ENCODE peak calls at places on chromosomes 16 and 17, in four cellular contexts. U is breast epithelium, H is testis, W is right lobe of liver. C is an unnamed sample.

GRCh38 chr16:88983771-88984687 is 7.0 kb upstream of the CBFA2T3 start:
- DNase-seq in W (no peak), U (no peak), H (no peak), C (no peak)

GRCh38 chr17:73746314-73747073 is 102.2 kb upstream of the SDK2 start:
- DNase-seq in U (no peak), H (no peak), W (no peak), C (no peak)

GRCh38 chr16:8931864-8932263 is 31.8 kb downstream of the USP7 start:
- DNase-seq in W (no peak), H (peak; percentile 74), U (no peak), C (peak; percentile 59)

GRCh38 chr16:4744758-4745569 is 10.6 kb downstream of the DNAAF8 start:
- DNase-seq in H (no peak), U (no peak), W (no peak), C (no peak)

GRCh38 chr17:59437766-59438165 is 106.3 kb downstream of the YPEL2 start:
- DNase-seq in H (no peak), U (no peak), W (no peak), C (no peak)

GRCh38 chr17:78368348-78368747 is 8.5 kb upstream of the SOCS3 start:
- DNase-seq in H (no peak), U (no peak), W (no peak), C (no peak)

GRCh38 chr16:13919330-13919682 is 648 bp upstream of the ERCC4 start:
- DNase-seq in H (no peak), W (no peak), U (no peak), C (peak; percentile 67)

GRCh38 chr16:55671974-55672280 is 16.1 kb downstream of the SLC6A2 start:
- DNase-seq in H (no peak), U (no peak), W (no peak), C (no peak)

GRCh38 chr17:56623383-56623782 is 29.9 kb downstream of the NOG start:
- DNase-seq in W (no peak), H (no peak), U (no peak), C (no peak)

GRCh38 chr17:61481421-61481820 is 29.2 kb downstream of the TBX4 start:
- DNase-seq in H (no peak), W (peak; percentile 20), U (no peak), C (no peak)

GRCh38 chr17:55458287-55458900 is 36.8 kb upstream of the MMD start:
- DNase-seq in U (no peak), W (no peak), H (peak; percentile 36), C (no peak)

GRCh38 chr17:17089796-17090641 is 47.8 kb downstream of the MPRIP start:
- DNase-seq in W (peak; percentile 64), H (no peak), U (no peak), C (no peak)

GRCh38 chr16:50683689-50684374 is 2.7 kb upstream of the SNX20 start:
- DNase-seq in U (no peak), W (no peak), H (no peak), C (no peak)

GRCh38 chr16:84959045-84959576 is 52.2 kb downstream of the ZDHHC7 start:
- DNase-seq in U (no peak), H (no peak), W (no peak), C (peak; percentile 36)

GRCh38 chr17:71970312-71970711 is 150.5 kb upstream of the SOX9 start:
- DNase-seq in H (no peak), W (no peak), U (no peak), C (no peak)

GRCh38 chr17:70848785-70849184 is 679.5 kb downstream of the KCNJ2 start:
- DNase-seq in H (no peak), U (no peak), W (no peak), C (no peak)

GRCh38 chr17:13495423-13495822 is 106.3 kb downstream of the HS3ST3A1 start:
- DNase-seq in H (no peak), W (no peak), U (no peak), C (no peak)

GRCh38 chr16:84299734-84300440 is 5.2 kb downstream of the WFDC1 start:
- DNase-seq in U (no peak), H (peak; percentile 48), W (no peak), C (no peak)

GRCh38 chr16:30839523-30840227 is 52.7 kb upstream of the ZNF629 start:
- DNase-seq in W (no peak), H (no peak), U (no peak), C (no peak)

GRCh38 chr17:38421224-38421841 is 6.9 kb upstream of the ARHGAP23 start:
- DNase-seq in U (no peak), H (no peak), W (no peak), C (no peak)

GRCh38 chr16:46928811-46929210 is 44.6 kb downstream of the GPT2 start:
- DNase-seq in U (no peak), H (peak; percentile 75), W (no peak), C (no peak)

GRCh38 chr17:81165246-81166032 is at the start of gene PVALEF:
- DNase-seq in W (no peak), H (no peak), U (no peak), C (no peak)

GRCh38 chr16:66315210-66315825 is 51.2 kb upstream of the CDH5 start:
- DNase-seq in W (peak; percentile 72), U (peak; percentile 44), H (peak; percentile 77), C (peak; percentile 70)

GRCh38 chr16:89294486-89294885 is 77.0 kb downstream of the ZNF778 start:
- DNase-seq in U (no peak), H (no peak), W (no peak), C (no peak)

GRCh38 chr17:31369266-31369665 is 22.2 kb upstream of the RAB11FIP4 start:
- DNase-seq in W (no peak), U (no peak), H (no peak), C (no peak)

DNA sequence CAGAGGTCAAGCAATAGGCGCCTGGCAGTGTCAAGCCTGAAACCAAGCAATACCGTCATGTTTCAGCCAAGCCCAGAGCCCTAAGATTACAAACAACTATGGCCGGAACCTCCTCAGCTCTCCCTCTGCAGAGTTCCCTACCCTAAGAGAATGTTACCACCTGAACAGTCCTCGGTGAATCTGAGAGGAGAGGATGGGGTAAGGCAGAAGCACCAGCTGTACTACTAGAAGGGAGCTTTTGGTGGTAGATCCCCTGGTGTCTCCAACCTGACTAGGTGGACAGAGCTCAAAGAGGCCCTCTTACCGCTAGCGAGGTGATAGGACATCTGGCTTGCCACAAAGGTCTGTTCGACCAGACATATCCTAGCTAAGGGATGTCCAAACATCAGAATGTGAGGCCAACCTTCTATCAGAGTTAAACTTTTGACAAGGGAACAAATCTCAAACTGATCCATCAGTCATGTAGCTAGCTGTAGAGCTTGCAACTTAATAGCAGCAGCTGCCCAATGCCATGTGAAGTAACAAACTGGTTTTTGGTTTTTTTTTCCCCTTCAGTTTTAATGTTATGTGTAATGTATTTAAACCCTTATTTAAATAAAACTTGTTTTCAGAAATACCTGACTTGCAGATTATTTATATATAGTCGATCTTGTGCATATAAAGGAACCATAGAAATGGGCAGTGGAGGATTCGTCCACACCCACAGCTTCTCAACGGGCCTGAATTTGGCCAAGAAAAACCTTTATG is 2.5 kb downstream of the EIF1 start:
- DNase-seq in W (no peak), U (no peak), H (no peak), C (peak; percentile 37)
- TF ChIP-seq POLR2A in W (no peak), U (no peak), H (no peak), C (peak; percentile 9)

GRCh38 chr17:50361561-50362480 is 11.2 kb downstream of the MRPL27 start:
- DNase-seq in U (no peak), W (peak; percentile 72), H (peak; percentile 75), C (peak; percentile 94)
- TF ChIP-seq POLR2A in U (no peak), W (no peak), H (no peak), C (no peak)

GRCh38 chr16:67848118-67848517 is 625 bp upstream of the CENPT start:
- DNase-seq in H (no peak), W (no peak), U (no peak), C (no peak)

GRCh38 chr16:67845291-67846062 is 1.3 kb upstream of the NUTF2 start:
- DNase-seq in U (no peak), W (no peak), H (no peak), C (no peak)

GRCh38 chr16:67846063-67846319 is 742 bp upstream of the NUTF2 start:
- DNase-seq in U (no peak), W (no peak), H (no peak), C (peak; percentile 46)

GRCh38 chr16:67847064-67847861 is at the start of gene CENPT:
- DNase-seq in W (no peak), H (peak; percentile 70), U (peak; percentile 41), C (peak; percentile 91)

GRCh38 chr16:67846320-67847063 is at the start of gene NUTF2:
- DNase-seq in W (peak; percentile 97), U (peak; percentile 92), H (peak; percentile 96), C (peak; percentile 96)
- TF ChIP-seq POLR2A in W (peak; percentile 65), U (peak; percentile 66), H (no peak), C (peak; percentile 58)

GRCh38 chr17:28041068-28041843 is 1.2 kb upstream of the NLK start:
- DNase-seq in U (peak; percentile 99), H (peak; percentile 99), W (peak; percentile 100), C (peak; percentile 100)
- TF ChIP-seq POLR2A in U (no peak), H (no peak), W (peak; percentile 71), C (peak; percentile 68)

GRCh38 chr16:68298312-68298711 is 12.4 kb downstream of the SLC7A6OS start:
- DNase-seq in W (no peak), H (no peak), U (no peak), C (no peak)

GRCh38 chr16:68297908-68298307 is 12.8 kb downstream of the SLC7A6OS start:
- DNase-seq in H (no peak), W (no peak), U (no peak), C (no peak)

GRCh38 chr16:68299571-68300453 is 10.9 kb downstream of the SLC7A6OS start:
- DNase-seq in H (no peak), W (no peak), U (no peak), C (no peak)

GRCh38 chr16:68298907-68299515 is 11.7 kb downstream of the SLC7A6OS start:
- DNase-seq in U (no peak), H (peak; percentile 90), W (no peak), C (no peak)

DNA sequence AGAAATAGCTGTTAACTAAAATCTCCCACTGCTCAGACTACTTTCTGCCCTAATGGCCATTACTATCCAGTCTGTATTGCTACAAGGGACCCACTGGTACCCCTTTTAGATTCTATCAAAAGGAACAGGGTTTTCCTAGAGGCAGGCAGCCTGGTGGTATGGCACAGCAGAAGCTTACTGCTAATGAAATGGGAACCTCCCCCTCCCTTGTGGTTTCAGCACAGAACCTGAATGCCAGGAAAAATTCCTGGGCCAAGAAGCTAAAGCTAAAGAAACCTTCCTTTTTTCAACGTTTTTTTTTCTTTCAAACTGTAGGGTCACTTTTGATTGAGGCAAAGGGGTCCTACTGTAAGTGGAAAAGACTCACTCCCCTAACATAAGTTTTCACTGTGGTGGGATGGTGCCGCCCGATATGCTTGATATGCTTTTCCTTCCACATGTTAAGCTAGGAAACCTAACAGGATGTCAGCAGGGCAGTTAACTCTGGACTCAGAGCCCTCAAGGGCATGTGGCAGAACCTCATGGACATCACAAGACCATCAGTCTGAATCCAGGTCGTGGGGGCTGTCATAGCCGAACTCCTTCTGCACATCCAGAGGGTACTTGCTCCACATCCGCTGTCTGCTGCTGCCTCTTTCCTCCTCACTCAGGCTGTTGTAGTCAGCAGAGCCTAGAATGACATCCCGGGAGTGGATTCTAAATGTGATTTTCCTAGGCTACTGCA is 9.8 kb downstream of the SLC7A6OS start:
- DNase-seq in U (no peak), H (no peak), W (no peak), C (no peak)
- TF ChIP-seq POLR2A in U (no peak), H (no peak), W (no peak), C (no peak)